ENCODE peak calls at places on chromosomes 16 and 17, in seven cellular contexts. Q, E, P, V, X, F and R are unnamed samples.

GRCh38 chr16:27617678-27618077 is 67.7 kb downstream of the KATNIP start:
- DNase-seq in X (no peak), Q (no peak), F (no peak), P (no peak), V (no peak), E (no peak), R (no peak)

GRCh38 chr17:2853111-2853721 is 57.0 kb downstream of the RAP1GAP2 start:
- DNase-seq in Q (peak; percentile 33), E (no peak), F (no peak), X (peak; percentile 37), V (peak; percentile 72), P (peak; percentile 43), R (peak; percentile 58)

GRCh38 chr17:7774037-7774659 is 56.6 kb downstream of the DNAH2 start:
- DNase-seq in F (peak; percentile 32), Q (peak; percentile 43), X (no peak), V (no peak), P (no peak), E (no peak), R (no peak)

GRCh38 chr16:66899945-66900688 is 18.6 kb downstream of the CDH16 start:
- DNase-seq in V (peak; percentile 88), Q (peak; percentile 51), F (no peak), X (no peak), P (peak; percentile 89), E (no peak), R (peak; percentile 65)

GRCh38 chr16:66919569-66920472 is 1.1 kb upstream of the CDH16 start:
- DNase-seq in Q (no peak), V (no peak), F (no peak), E (no peak), P (peak; percentile 24), X (no peak), R (no peak)

GRCh38 chr17:2172447-2172938 is 117.6 kb downstream of the HIC1 start:
- DNase-seq in Q (peak; percentile 78), V (peak; percentile 68), F (no peak), E (no peak), X (no peak), P (no peak), R (no peak)

GRCh38 chr17:82528484-82529265 is 9.1 kb downstream of the FOXK2 start:
- DNase-seq in E (no peak), F (no peak), Q (peak; percentile 74), V (peak; percentile 86), X (no peak), P (no peak), R (no peak)

GRCh38 chr17:22202702-22203101 is 510.4 kb downstream of the KCNJ18 start:
- DNase-seq in P (no peak), Q (no peak), F (no peak), X (no peak), E (no peak), V (no peak), R (no peak)

GRCh38 chr17:59651346-59651745 is 31.7 kb downstream of the CLTC start:
- DNase-seq in V (no peak), X (no peak), P (no peak), F (no peak), Q (no peak), E (no peak), R (no peak)

GRCh38 chr17:34107019-34107418 is 148.1 kb upstream of the CCL2 start:
- DNase-seq in E (no peak), F (no peak), V (no peak), Q (no peak), P (no peak), X (no peak), R (no peak)

GRCh38 chr16:50900391-50900942 is 158.6 kb downstream of the CYLD start:
- DNase-seq in Q (no peak), E (no peak), P (no peak), V (no peak), F (no peak), X (no peak), R (no peak)

GRCh38 chr17:77033892-77034404 is 106.8 kb upstream of the SEC14L1 start:
- DNase-seq in F (no peak), Q (no peak), P (no peak), V (no peak), E (no peak), X (no peak), R (no peak)

GRCh38 chr16:3175157-3176153 is 12.5 kb upstream of the OR1F1 start:
- DNase-seq in Q (no peak), E (no peak), F (no peak), X (no peak), P (no peak), V (no peak), R (no peak)

GRCh38 chr17:64326420-64327054 is 63.5 kb upstream of the TEX2 start:
- DNase-seq in Q (peak; percentile 39), V (peak; percentile 93), P (no peak), E (peak; percentile 36), X (peak; percentile 26), F (no peak), R (no peak)

GRCh38 chr16:85303354-85303883 is 191.1 kb upstream of the CIBAR2 start:
- DNase-seq in F (no peak), Q (no peak), X (peak; percentile 75), E (no peak), P (peak; percentile 68), V (peak; percentile 60), R (peak; percentile 85)

GRCh38 chr17:47225911-47226688 is 17.0 kb downstream of the MYL4 start:
- DNase-seq in P (no peak), Q (peak; percentile 5), E (no peak), V (no peak), F (no peak), X (no peak), R (no peak)

GRCh38 chr17:29949708-29950107 is 8.3 kb downstream of the EFCAB5 start:
- DNase-seq in E (no peak), F (no peak), Q (no peak), X (no peak), V (no peak), P (no peak), R (no peak)

GRCh38 chr17:42291136-42291535 is 2.8 kb downstream of the STAT5A start:
- DNase-seq in X (no peak), V (peak; percentile 13), E (no peak), P (no peak), Q (no peak), F (no peak), R (no peak)

GRCh38 chr17:12794919-12795517 is 5.7 kb downstream of the ARHGAP44 start:
- DNase-seq in P (peak; percentile 28), X (no peak), V (no peak), E (no peak), Q (no peak), F (no peak), R (no peak)

GRCh38 chr17:12789976-12790805 is 893 bp downstream of the ARHGAP44 start:
- DNase-seq in X (peak; percentile 16), V (no peak), P (peak; percentile 36), Q (no peak), F (no peak), E (no peak), R (peak; percentile 52)

GRCh38 chr17:12790806-12791148 is 1.5 kb downstream of the ARHGAP44 start:
- DNase-seq in Q (no peak), E (no peak), F (no peak), X (no peak), P (no peak), V (no peak), R (no peak)

DNA sequence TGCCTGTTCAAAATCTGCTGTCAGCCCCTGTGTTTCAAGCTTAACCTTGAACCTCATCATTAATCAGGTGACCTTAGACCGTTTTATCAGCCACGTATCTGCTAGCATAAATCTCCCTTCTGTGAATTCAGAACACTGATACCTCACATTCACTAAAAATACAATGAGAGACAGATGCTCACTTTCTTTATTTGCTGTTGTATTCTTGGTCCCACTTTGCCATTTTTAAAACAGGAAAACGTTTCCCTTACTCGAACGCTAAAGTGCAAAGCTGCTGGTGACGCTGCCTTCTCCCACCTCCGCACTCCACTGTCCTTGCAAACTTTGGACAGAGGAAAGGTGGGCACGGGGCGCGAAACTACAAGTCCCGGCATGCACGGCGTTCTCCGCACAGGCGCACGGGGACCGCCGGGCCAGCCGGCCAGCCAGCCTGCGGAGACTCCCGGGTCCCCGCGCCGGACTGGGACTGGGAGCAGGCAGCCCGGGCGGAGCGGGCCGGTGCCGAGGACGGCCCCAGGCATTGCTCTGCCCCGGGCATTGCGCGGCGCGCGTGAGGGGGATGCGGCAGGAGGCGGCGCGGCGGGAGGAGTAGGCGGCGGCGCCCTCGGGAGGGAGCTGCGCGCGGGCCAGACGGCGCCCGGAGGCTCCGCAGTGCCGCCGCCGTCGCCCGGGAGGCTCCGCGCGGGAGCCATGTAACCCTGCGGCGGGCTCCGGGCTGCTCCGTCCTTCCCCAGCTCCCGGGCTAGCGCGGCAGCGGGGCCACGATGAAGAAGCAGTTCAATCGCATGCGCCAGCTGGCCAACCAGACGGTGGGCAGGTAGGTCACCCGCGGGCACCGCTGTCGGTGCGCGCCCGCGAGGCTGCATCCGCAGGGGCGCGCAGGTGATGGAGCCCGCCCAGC is at the start of gene ARHGAP44:
- DNase-seq in V (peak; percentile 64), P (peak; percentile 84), E (no peak), F (no peak), Q (peak; percentile 53), X (peak; percentile 51), R (peak; percentile 82)
- TF ChIP-seq CTCF in V (peak; percentile 16), P (no peak), E (no peak), F (no peak), Q (no peak), X (no peak), R (no peak)

DNA sequence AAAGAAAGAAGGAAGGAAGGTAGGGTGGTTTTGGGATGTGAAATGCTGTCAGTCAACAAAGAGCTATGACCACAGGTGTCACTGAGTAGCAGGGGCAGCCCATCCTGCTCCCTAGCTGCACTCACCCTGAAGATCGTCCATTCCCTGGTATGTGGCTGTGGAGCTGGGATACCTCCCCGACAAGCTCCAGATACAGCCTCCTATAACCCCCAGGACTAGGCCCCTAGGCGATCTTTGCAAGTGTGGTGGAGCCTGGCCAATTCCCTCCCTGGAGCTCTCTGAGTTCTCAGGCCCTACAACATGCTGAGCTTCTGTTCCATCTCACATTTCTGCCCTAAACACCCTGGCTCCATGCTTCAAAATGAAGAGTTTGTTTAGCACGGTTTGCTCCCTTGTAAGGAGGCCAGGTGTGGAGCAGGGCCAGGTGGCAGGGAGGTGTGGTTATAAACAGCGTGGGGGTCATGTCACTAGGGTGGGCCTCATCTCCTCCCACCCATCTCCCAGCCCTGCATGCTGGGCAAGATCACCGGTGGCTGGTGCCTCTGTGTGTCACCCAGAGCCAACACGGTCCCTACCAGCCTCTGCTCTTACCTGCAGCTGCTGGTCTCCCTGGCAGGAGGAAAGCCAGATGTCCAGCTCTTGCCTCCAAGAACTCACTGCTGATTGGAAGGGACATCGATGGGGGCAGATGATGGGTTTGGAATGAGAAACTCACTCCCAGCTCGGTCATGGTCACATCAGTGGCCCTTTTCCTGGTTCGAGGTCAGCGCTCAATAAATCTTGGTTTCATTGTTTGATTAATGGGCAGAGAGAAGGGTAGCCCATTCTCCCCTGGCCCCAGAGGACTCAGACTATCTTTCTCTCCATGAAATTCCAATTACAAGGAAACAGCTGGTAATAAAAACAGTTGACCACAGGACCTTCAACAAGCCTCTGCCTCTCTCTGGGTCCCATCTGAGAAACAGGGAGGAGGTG is 511.0 kb upstream of the CDH5 start:
- DNase-seq in Q (no peak), E (no peak), F (no peak), V (no peak), X (no peak), P (no peak), R (peak; percentile 16)
- TF ChIP-seq CTCF in Q (no peak), E (no peak), F (no peak), V (no peak), X (no peak), P (no peak), R (no peak)

GRCh38 chr16:87707097-87707496 is 58.7 kb downstream of the KLHDC4 start:
- DNase-seq in Q (no peak), E (no peak), P (no peak), V (no peak), F (no peak), X (no peak), R (no peak)
- TF ChIP-seq CTCF in Q (no peak), E (no peak), P (no peak), V (no peak), F (no peak), X (no peak), R (no peak)

GRCh38 chr16:47143677-47144558 is at the start of gene NETO2:
- DNase-seq in V (peak; percentile 48), F (no peak), E (no peak), Q (peak; percentile 42), X (peak; percentile 81), P (peak; percentile 80), R (peak; percentile 39)
- TF ChIP-seq CTCF in V (peak; percentile 69), F (peak; percentile 70), E (no peak), Q (peak; percentile 56), X (no peak), P (peak; percentile 75), R (no peak)